ENCODE peak calls at places on chromosomes 4 and X, in nine cellular contexts. J, M, G, R, Z, T, O, B and X are unnamed samples. For H3K36me3 and H3K9me3, the result is how much of the 10 kb centered on the place peaks cover.

GRCh38 chr4:20618729-20619128 is 81.5 kb upstream of the PACRGL start:
- DNase-seq in B (no peak), R (no peak), O (no peak), G (no peak), T (no peak), J (no peak), Z (no peak), M (no peak), X (no peak)

GRCh38 chr4:15436515-15436914 is 8.7 kb downstream of the C1QTNF7 start:
- DNase-seq in Z (no peak), B (peak), O (peak), J (peak), G (peak), R (no peak), M (peak), T (no peak), X (peak)

GRCh38 chr4:48979897-48980579 is 6.0 kb upstream of the CWH43 start:
- DNase-seq in Z (no peak), J (peak), G (no peak), T (no peak), R (no peak), B (no peak), O (no peak), M (no peak), X (no peak)

GRCh38 chrX:51456814-51457213 is 39.6 kb downstream of the NUDT11 start:
- DNase-seq in G (peak), O (no peak), T (no peak), J (peak), R (no peak), Z (no peak), B (no peak), M (peak), X (no peak)

GRCh38 chr4:79241846-79242245 is 84.0 kb downstream of the NAA11 start:
- DNase-seq in G (no peak), O (peak), M (peak), J (peak), Z (no peak), R (no peak), T (no peak), B (no peak), X (peak)

GRCh38 chr4:43089730-43090129 is 197.2 kb downstream of the GRXCR1 start:
- DNase-seq in G (no peak), Z (no peak), M (no peak), T (no peak), J (peak), R (no peak), O (peak), B (no peak), X (peak)

GRCh38 chrX:3204606-3205005 is 141.8 kb downstream of the MXRA5 start:
- DNase-seq in J (no peak), O (no peak), M (peak), R (no peak), T (no peak), G (no peak), B (no peak), Z (no peak), X (no peak)

GRCh38 chr4:118270492-118270891 is 82.3 kb downstream of the PRSS12 start:
- DNase-seq in Z (no peak), M (peak), O (peak), G (peak), J (peak), T (no peak), R (no peak), B (no peak), X (no peak)

GRCh38 chrX:108020631-108021030 is 24.2 kb upstream of the VSIG1 start:
- DNase-seq in M (peak), G (no peak), Z (no peak), J (peak), O (no peak), T (no peak), B (no peak), R (no peak), X (no peak)

GRCh38 chr4:173508386-173509002 is 21.5 kb downstream of the HAND2 start:
- DNase-seq in Z (no peak), T (no peak), J (no peak), B (no peak), O (no peak), R (no peak), G (peak), M (no peak), X (no peak)

GRCh38 chr4:173511787-173512361 is 18.2 kb downstream of the HAND2 start:
- DNase-seq in G (peak), O (no peak), B (no peak), Z (no peak), R (no peak), M (no peak), T (no peak), J (no peak), X (no peak)

GRCh38 chr4:173507471-173508385 is 22.3 kb downstream of the HAND2 start:
- DNase-seq in M (no peak), T (no peak), B (no peak), G (peak), Z (no peak), R (no peak), J (no peak), O (no peak), X (no peak)

GRCh38 chr4:173506780-173507211 is 23.2 kb downstream of the HAND2 start:
- DNase-seq in J (no peak), T (no peak), R (no peak), Z (no peak), O (no peak), G (no peak), M (no peak), B (no peak), X (no peak)

DNA sequence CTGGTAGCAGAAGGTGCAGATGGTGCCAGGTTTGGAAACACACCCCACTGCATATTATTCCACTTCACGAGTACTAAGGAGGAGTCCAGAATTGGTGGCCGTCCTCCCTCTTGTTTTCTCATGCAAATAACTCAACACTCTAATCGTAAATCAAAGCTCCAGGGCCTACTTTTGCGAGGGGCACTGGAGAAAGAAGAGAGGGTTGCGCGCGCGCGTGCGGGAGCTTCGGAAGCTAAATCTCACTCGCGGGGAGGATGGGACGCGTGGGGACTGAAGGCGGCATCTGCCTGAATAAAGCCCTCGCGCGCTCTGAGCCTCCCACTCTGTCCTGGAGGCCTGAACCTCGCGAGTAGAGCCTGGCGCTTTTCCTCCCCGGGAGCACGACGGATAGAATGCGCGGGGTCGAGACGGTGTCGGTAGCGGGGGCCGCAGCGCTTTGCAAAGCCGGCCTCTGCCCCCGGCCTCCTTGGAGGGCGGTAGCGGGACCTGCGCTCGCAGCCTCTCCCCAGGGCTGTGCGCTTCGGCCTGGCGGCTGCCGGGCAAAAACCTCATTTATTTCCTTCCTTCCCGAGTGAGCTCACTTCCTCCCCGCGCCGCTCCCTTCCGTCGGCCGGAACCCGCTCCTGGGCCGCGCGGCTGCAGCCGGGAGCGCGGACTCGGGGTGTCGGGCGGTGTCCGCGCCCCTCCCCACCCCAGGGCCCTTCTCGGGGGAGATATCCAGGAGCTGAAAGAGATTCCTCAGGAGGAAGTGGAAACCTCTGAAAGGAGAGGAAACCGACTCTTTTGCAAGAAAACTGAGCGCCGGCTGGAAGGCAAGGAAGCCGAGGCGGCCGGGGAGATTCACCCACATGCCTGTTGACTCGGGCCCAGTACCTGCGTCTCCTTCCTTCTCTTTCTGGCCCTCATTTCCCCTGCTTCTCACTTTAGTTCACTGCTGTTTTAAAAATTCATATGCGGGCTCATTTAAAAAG is 20.7 kb downstream of the HAND2 start:
- DNase-seq in O (peak), Z (no peak), J (no peak), G (peak), R (no peak), T (no peak), B (peak), M (peak), X (peak)
- H3K4me3 ChIP-seq in O (peak), Z (peak), J (no peak), G (peak), R (peak), T (peak), B (no peak), M (peak), X (peak)

GRCh38 chrX:125439194-125439849 is 119.7 kb downstream of the TEX13C start:
- DNase-seq in T (no peak), J (no peak), O (no peak), G (peak), M (no peak), Z (no peak), R (no peak), B (no peak), X (no peak)

DNA sequence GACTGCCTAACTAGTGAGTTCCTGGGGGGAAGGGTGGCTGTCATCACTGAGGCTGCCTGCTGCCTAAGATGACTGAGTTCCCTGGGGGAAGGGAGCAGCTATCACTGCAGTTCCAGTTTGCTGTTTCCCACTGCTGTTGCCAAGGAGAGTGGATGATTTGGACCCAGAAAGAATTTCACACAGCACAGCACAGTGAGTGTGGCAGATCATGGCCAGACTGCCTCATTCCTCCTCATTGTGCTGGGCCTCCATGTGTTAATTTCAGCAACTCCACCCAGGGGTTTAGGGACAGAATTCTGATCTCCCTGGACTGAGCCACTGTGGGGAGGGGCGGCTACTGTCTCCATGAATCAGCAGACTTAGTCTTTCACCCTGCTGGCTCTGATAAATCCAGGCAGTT is 125.0 kb downstream of the TEX13C start:
- DNase-seq in B (no peak), M (no peak), O (no peak), G (no peak), T (no peak), Z (no peak), R (no peak), J (no peak), X (peak)
- H3K36me3 ChIP-seq in B (under half), M (under half), O (under half), G (under half), T (under half), Z (under half), R (under half), J (under half), X (under half)

GRCh38 chrX:1215123-1215823 is 2.8 kb upstream of the CRLF2 start:
- DNase-seq in Z (no peak), J (no peak), G (no peak), B (no peak), T (no peak), R (no peak), O (no peak), M (no peak), X (no peak)
- H3K9me3 ChIP-seq in Z (under half), J (under half), G (under half), B (under half), T (under half), R (under half), O (under half), M (under half), X (under half)

GRCh38 chrX:104564335-104564734 is 1.7 kb upstream of the IL1RAPL2 start:
- DNase-seq in J (no peak), T (no peak), G (no peak), Z (no peak), O (no peak), B (no peak), M (no peak), R (no peak), X (no peak)

GRCh38 chrX:104567506-104567905 is 1.5 kb downstream of the IL1RAPL2 start:
- DNase-seq in R (no peak), G (no peak), B (no peak), T (no peak), O (no peak), M (no peak), Z (no peak), J (no peak), X (no peak)

GRCh38 chrX:104564921-104565703 is 887 bp upstream of the IL1RAPL2 start:
- DNase-seq in J (no peak), B (no peak), Z (no peak), O (no peak), T (no peak), M (no peak), G (no peak), R (no peak), X (no peak)

GRCh38 chrX:104566921-104567501 is 1.0 kb downstream of the IL1RAPL2 start:
- DNase-seq in B (peak), T (no peak), M (peak), R (no peak), J (peak), O (no peak), Z (no peak), G (peak), X (peak)

GRCh38 chrX:104565791-104566687 is at the start of gene IL1RAPL2:
- DNase-seq in B (peak), T (peak), G (peak), R (no peak), Z (peak), J (peak), O (no peak), M (peak), X (peak)
- H3K4me3 ChIP-seq in B (no peak), T (peak), G (peak), R (no peak), Z (no peak), J (peak), O (no peak), M (peak), X (no peak)

GRCh38 chr4:5801696-5802095 is 90.7 kb downstream of the EVC start:
- DNase-seq in T (no peak), B (no peak), Z (no peak), O (no peak), M (no peak), G (no peak), J (no peak), R (no peak), X (no peak)
- H3K36me3 ChIP-seq in T (under half), B (under half), Z (under half), O (under half), M (under half), G (under half), J (under half), R (under half), X (under half)

DNA sequence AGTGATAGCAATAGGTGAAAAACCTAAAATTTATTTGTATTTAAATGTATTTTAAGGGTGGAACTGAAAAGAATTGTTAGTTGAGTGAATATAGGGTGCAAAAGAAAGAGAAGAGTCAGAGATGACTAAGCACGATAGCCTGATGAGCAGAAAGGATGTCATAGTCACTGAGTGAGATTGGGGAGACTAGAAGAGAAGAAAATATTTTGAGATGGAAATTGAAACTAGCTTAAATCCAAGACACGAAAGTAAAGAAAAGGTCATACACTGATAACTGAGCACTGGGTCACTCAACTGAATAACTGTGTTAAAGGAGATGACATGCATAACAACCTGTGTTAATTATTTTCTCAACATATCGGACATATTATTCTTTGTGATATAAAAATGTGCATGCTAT is 55.5 kb downstream of the SPANXN4 start:
- DNase-seq in G (no peak), O (no peak), R (no peak), T (no peak), B (no peak), J (no peak), M (no peak), Z (no peak), X (no peak)
- H3K9me3 ChIP-seq in G (under half), O (under half), R (under half), T (under half), B (under half), J (under half), M (under half), Z (under half), X (under half)

GRCh38 chrX:17859609-17860178 is 1.4 kb downstream of the RAI2 start:
- DNase-seq in O (no peak), B (peak), G (peak), T (no peak), J (no peak), M (no peak), Z (peak), R (no peak), X (no peak)
- H3K4me3 ChIP-seq in O (no peak), B (peak), G (peak), T (peak), J (peak), M (peak), Z (peak), R (peak), X (no peak)

GRCh38 chr4:8614365-8615193 is 22.0 kb downstream of the CPZ start:
- DNase-seq in Z (no peak), G (no peak), O (no peak), T (no peak), R (no peak), M (no peak), J (no peak), B (no peak), X (no peak)
- H3K36me3 ChIP-seq in Z (under half), G (under half), O (under half), T (under half), R (under half), M (under half), J (under half), B (under half), X (under half)

DNA sequence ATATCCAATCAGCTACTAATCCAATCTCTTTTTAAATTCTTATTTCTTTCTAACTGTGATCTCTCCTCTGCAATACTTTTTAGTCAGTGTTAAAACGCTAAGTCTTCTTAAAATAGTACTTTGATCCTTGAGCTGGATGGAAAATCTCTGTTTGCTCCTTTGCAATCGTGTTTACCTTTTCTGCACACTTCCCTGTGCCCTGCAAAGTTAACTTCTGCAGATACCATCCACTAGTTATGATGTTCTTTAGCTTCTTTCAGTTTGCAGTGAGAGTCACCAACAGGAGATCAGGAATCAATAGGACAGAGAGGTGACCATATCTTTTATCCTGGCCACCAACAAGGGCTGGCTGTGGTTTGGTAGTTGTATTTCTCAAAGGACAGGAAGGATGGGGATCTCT is 391.5 kb downstream of the GASK1B start:
- DNase-seq in Z (no peak), J (no peak), R (no peak), B (no peak), M (no peak), G (no peak), T (no peak), O (no peak), X (no peak)
- H3K9me3 ChIP-seq in Z (under half), J (under half), R (under half), B (under half), M (under half), G (under half), T (under half), O (under half), X (under half)

GRCh38 chr4:13546855-13547562 is 2.7 kb upstream of the NKX3-2 start:
- DNase-seq in O (no peak), M (no peak), J (no peak), Z (no peak), B (no peak), R (no peak), G (peak), T (no peak), X (peak)

GRCh38 chr4:13545394-13545808 is 1.1 kb upstream of the NKX3-2 start:
- DNase-seq in B (no peak), G (no peak), M (no peak), J (no peak), R (no peak), T (no peak), Z (no peak), O (no peak), X (no peak)

GRCh38 chr4:13547563-13548041 is 3.3 kb upstream of the NKX3-2 start:
- DNase-seq in M (no peak), Z (no peak), O (no peak), J (no peak), R (no peak), B (no peak), G (peak), T (no peak), X (peak)

GRCh38 chr4:13544556-13545393 is 467 bp upstream of the NKX3-2 start:
- DNase-seq in Z (peak), T (peak), G (peak), J (peak), M (peak), B (peak), R (peak), O (peak), X (peak)

GRCh38 chr4:13546374-13546854 is 2.1 kb upstream of the NKX3-2 start:
- DNase-seq in G (no peak), M (no peak), J (no peak), Z (no peak), O (no peak), T (no peak), B (no peak), R (no peak), X (no peak)
- H3K4me3 ChIP-seq in G (no peak), M (no peak), J (no peak), Z (no peak), O (no peak), T (peak), B (no peak), R (no peak), X (no peak)